ENCODE peak calls at places on chromosomes 2 and 18, in five cellular contexts. One of them, this sample, is unnamed.

GRCh38 chr18:44805643-44806042 is 125.0 kb downstream of the SETBP1 start:
- DNase-seq in AML-193: no peak
- DNase-seq in stimulated activated CD8-positive, alpha-beta memory T cell treated with anti-CD3 and anti-CD28 coated beads, Interleukin-4, amount 100 ng/mL, for 4 hours: no peak
- DNase-seq in RPMI8226: no peak
- DNase-seq in uterus: no peak
- DNase-seq in this sample: no peak

GRCh38 chr2:41720702-41721344 is 327.0 kb upstream of the PKDCC start:
- DNase-seq in uterus: no peak
- DNase-seq in AML-193: no peak
- DNase-seq in stimulated activated CD8-positive, alpha-beta memory T cell treated with anti-CD3 and anti-CD28 coated beads, Interleukin-4, amount 100 ng/mL, for 4 hours: no peak
- DNase-seq in RPMI8226: no peak
- DNase-seq in this sample: no peak

GRCh38 chr2:223692227-223692947 is 90.2 kb upstream of the SCG2 start:
- DNase-seq in AML-193: no peak
- DNase-seq in stimulated activated CD8-positive, alpha-beta memory T cell treated with anti-CD3 and anti-CD28 coated beads, Interleukin-4, amount 100 ng/mL, for 4 hours: no peak
- DNase-seq in RPMI8226: peak
- DNase-seq in uterus: peak
- DNase-seq in this sample: peak

GRCh38 chr2:25276569-25277465 is 64.9 kb downstream of the DNMT3A start:
- DNase-seq in AML-193: no peak
- DNase-seq in RPMI8226: no peak
- DNase-seq in uterus: peak
- DNase-seq in stimulated activated CD8-positive, alpha-beta memory T cell treated with anti-CD3 and anti-CD28 coated beads, Interleukin-4, amount 100 ng/mL, for 4 hours: peak
- DNase-seq in this sample: no peak

GRCh38 chr2:238260879-238261278 is 21.0 kb upstream of the HES6 start:
- DNase-seq in AML-193: no peak
- DNase-seq in RPMI8226: peak
- DNase-seq in uterus: no peak
- DNase-seq in stimulated activated CD8-positive, alpha-beta memory T cell treated with anti-CD3 and anti-CD28 coated beads, Interleukin-4, amount 100 ng/mL, for 4 hours: no peak
- DNase-seq in this sample: peak

GRCh38 chr18:853471-853870 is 41.4 kb upstream of the YES1 start:
- DNase-seq in AML-193: no peak
- DNase-seq in uterus: no peak
- DNase-seq in RPMI8226: no peak
- DNase-seq in stimulated activated CD8-positive, alpha-beta memory T cell treated with anti-CD3 and anti-CD28 coated beads, Interleukin-4, amount 100 ng/mL, for 4 hours: no peak
- DNase-seq in this sample: no peak

GRCh38 chr2:234703258-234703657 is 206.4 kb upstream of the ARL4C start:
- DNase-seq in AML-193: no peak
- DNase-seq in RPMI8226: no peak
- DNase-seq in uterus: no peak
- DNase-seq in stimulated activated CD8-positive, alpha-beta memory T cell treated with anti-CD3 and anti-CD28 coated beads, Interleukin-4, amount 100 ng/mL, for 4 hours: no peak
- DNase-seq in this sample: no peak

GRCh38 chr2:183455056-183455455 is 330.8 kb downstream of the NUP35 start:
- DNase-seq in AML-193: no peak
- DNase-seq in RPMI8226: no peak
- DNase-seq in stimulated activated CD8-positive, alpha-beta memory T cell treated with anti-CD3 and anti-CD28 coated beads, Interleukin-4, amount 100 ng/mL, for 4 hours: no peak
- DNase-seq in uterus: no peak
- DNase-seq in this sample: no peak

GRCh38 chr2:121131375-121131774 is 153.6 kb downstream of the TFCP2L1 start:
- DNase-seq in uterus: no peak
- DNase-seq in AML-193: no peak
- DNase-seq in stimulated activated CD8-positive, alpha-beta memory T cell treated with anti-CD3 and anti-CD28 coated beads, Interleukin-4, amount 100 ng/mL, for 4 hours: no peak
- DNase-seq in RPMI8226: no peak
- DNase-seq in this sample: no peak

GRCh38 chr2:33529771-33530481 is 53.5 kb downstream of the RASGRP3 start:
- DNase-seq in RPMI8226: no peak
- DNase-seq in stimulated activated CD8-positive, alpha-beta memory T cell treated with anti-CD3 and anti-CD28 coated beads, Interleukin-4, amount 100 ng/mL, for 4 hours: no peak
- DNase-seq in AML-193: no peak
- DNase-seq in uterus: no peak
- DNase-seq in this sample: peak

GRCh38 chr2:169877406-169877805 is 50.2 kb downstream of the UBR3 start:
- DNase-seq in RPMI8226: peak
- DNase-seq in stimulated activated CD8-positive, alpha-beta memory T cell treated with anti-CD3 and anti-CD28 coated beads, Interleukin-4, amount 100 ng/mL, for 4 hours: no peak
- DNase-seq in uterus: no peak
- DNase-seq in AML-193: peak
- DNase-seq in this sample: no peak

GRCh38 chr18:51072586-51073303 is 42.7 kb downstream of the SMAD4 start:
- DNase-seq in AML-193: no peak
- DNase-seq in uterus: no peak
- DNase-seq in stimulated activated CD8-positive, alpha-beta memory T cell treated with anti-CD3 and anti-CD28 coated beads, Interleukin-4, amount 100 ng/mL, for 4 hours: no peak
- DNase-seq in RPMI8226: no peak
- DNase-seq in this sample: no peak

GRCh38 chr2:143981428-143981827 is 538.5 kb downstream of the ZEB2 start:
- DNase-seq in uterus: no peak
- DNase-seq in AML-193: no peak
- DNase-seq in RPMI8226: no peak
- DNase-seq in stimulated activated CD8-positive, alpha-beta memory T cell treated with anti-CD3 and anti-CD28 coated beads, Interleukin-4, amount 100 ng/mL, for 4 hours: no peak
- DNase-seq in this sample: no peak

GRCh38 chr2:227853204-227853629 is 18.2 kb upstream of the DAW1 start:
- DNase-seq in AML-193: no peak
- DNase-seq in RPMI8226: no peak
- DNase-seq in stimulated activated CD8-positive, alpha-beta memory T cell treated with anti-CD3 and anti-CD28 coated beads, Interleukin-4, amount 100 ng/mL, for 4 hours: no peak
- DNase-seq in uterus: no peak
- DNase-seq in this sample: peak

GRCh38 chr2:143807192-143807591 is 678.0 kb downstream of the ARHGAP15 start:
- DNase-seq in RPMI8226: no peak
- DNase-seq in uterus: no peak
- DNase-seq in AML-193: no peak
- DNase-seq in stimulated activated CD8-positive, alpha-beta memory T cell treated with anti-CD3 and anti-CD28 coated beads, Interleukin-4, amount 100 ng/mL, for 4 hours: no peak
- DNase-seq in this sample: no peak

GRCh38 chr2:71945133-71945959 is 202.3 kb downstream of the CYP26B1 start:
- DNase-seq in RPMI8226: no peak
- DNase-seq in AML-193: no peak
- DNase-seq in stimulated activated CD8-positive, alpha-beta memory T cell treated with anti-CD3 and anti-CD28 coated beads, Interleukin-4, amount 100 ng/mL, for 4 hours: no peak
- DNase-seq in uterus: no peak
- DNase-seq in this sample: no peak

GRCh38 chr2:120430501-120430830 is 84.5 kb downstream of the INHBB start:
- DNase-seq in uterus: no peak
- DNase-seq in RPMI8226: no peak
- DNase-seq in AML-193: no peak
- DNase-seq in stimulated activated CD8-positive, alpha-beta memory T cell treated with anti-CD3 and anti-CD28 coated beads, Interleukin-4, amount 100 ng/mL, for 4 hours: no peak
- DNase-seq in this sample: no peak

GRCh38 chr2:241901018-241901380 is 31.5 kb downstream of the RTP5 start:
- DNase-seq in RPMI8226: no peak
- DNase-seq in AML-193: no peak
- DNase-seq in stimulated activated CD8-positive, alpha-beta memory T cell treated with anti-CD3 and anti-CD28 coated beads, Interleukin-4, amount 100 ng/mL, for 4 hours: no peak
- DNase-seq in uterus: no peak
- DNase-seq in this sample: no peak

GRCh38 chr2:98514879-98515570 is 70.4 kb downstream of the INPP4A start:
- DNase-seq in RPMI8226: peak
- DNase-seq in AML-193: no peak
- DNase-seq in stimulated activated CD8-positive, alpha-beta memory T cell treated with anti-CD3 and anti-CD28 coated beads, Interleukin-4, amount 100 ng/mL, for 4 hours: no peak
- DNase-seq in uterus: no peak
- DNase-seq in this sample: no peak

GRCh38 chr2:167550448-167550847 is 662.2 kb downstream of the XIRP2 start:
- DNase-seq in AML-193: no peak
- DNase-seq in stimulated activated CD8-positive, alpha-beta memory T cell treated with anti-CD3 and anti-CD28 coated beads, Interleukin-4, amount 100 ng/mL, for 4 hours: no peak
- DNase-seq in uterus: no peak
- DNase-seq in RPMI8226: no peak
- DNase-seq in this sample: peak

GRCh38 chr2:213261715-213262114 is 22.5 kb upstream of the SPAG16 start:
- DNase-seq in uterus: no peak
- DNase-seq in stimulated activated CD8-positive, alpha-beta memory T cell treated with anti-CD3 and anti-CD28 coated beads, Interleukin-4, amount 100 ng/mL, for 4 hours: no peak
- DNase-seq in RPMI8226: no peak
- DNase-seq in AML-193: no peak
- DNase-seq in this sample: no peak